ENCODE peak calls at places on chromosomes 16 and 17, in eight cellular contexts. J, O, V, C, I, H, M and T are unnamed samples.

GRCh38 chr17:882827-883585 is 96.6 kb downstream of the NXN start:
- DNase-seq in J (no peak), O (no peak), V (peak; percentile 62), C (peak; percentile 62), I (no peak), H (no peak), M (peak; percentile 83), T (no peak)

GRCh38 chr16:70738083-70738977 is 52.5 kb upstream of the MTSS2 start:
- DNase-seq in J (no peak), O (no peak), V (peak; percentile 97), C (peak; percentile 57), I (no peak), H (no peak), M (peak; percentile 69), T (no peak)

GRCh38 chr17:62704381-62704971 is 77.0 kb downstream of the MRC2 start:
- DNase-seq in J (no peak), O (no peak), V (no peak), C (peak; percentile 45), I (no peak), H (no peak), M (no peak), T (no peak)

GRCh38 chr17:15263206-15263579 is 1.9 kb downstream of the PMP22 start:
- DNase-seq in J (peak; percentile 71), O (no peak), V (peak; percentile 28), C (no peak), I (no peak), H (no peak), M (peak; percentile 68), T (no peak)

GRCh38 chr17:19705201-19705600 is 11.2 kb downstream of the SLC47A2 start:
- DNase-seq in J (no peak), O (no peak), V (no peak), C (no peak), I (no peak), H (no peak), M (no peak), T (no peak)

GRCh38 chr17:58375811-58376210 is 23.8 kb upstream of the SUPT4H1 start:
- DNase-seq in J (no peak), O (no peak), V (no peak), C (peak; percentile 24), I (no peak), H (no peak), M (no peak), T (no peak)

GRCh38 chr17:50303051-50303450 is 28.8 kb downstream of the TMEM92 start:
- DNase-seq in J (no peak), O (no peak), V (no peak), C (no peak), I (no peak), H (no peak), M (no peak), T (no peak)

GRCh38 chr16:88338896-88339295 is 43.9 kb upstream of the ZNF469 start:
- DNase-seq in J (no peak), O (no peak), V (no peak), C (no peak), I (no peak), H (no peak), M (no peak), T (no peak)